ENCODE peak calls at places on chromosomes 2 and 18, in ten cellular contexts. E is CD4-positive, CD25-positive, alpha-beta regulatory T cell; J is activated effector memory CD4-positive, alpha-beta T cell treated with anti-CD3 and anti-CD28 coated beads, Interleukin-2, amount 50 U/mL, for 16 hours; V is activated gamma-delta T cell treated with Interleukin-2 at 50 U/mL for 16 hours; A is activated naive CD8-positive, alpha-beta T cell treated with anti-CD3 and anti-CD28 coated beads, Interleukin-2, amount 10 ng/mL, durations not matched to agents 7 days and 5 days; Q is IMR-90; O is Ammon's horn; G is astrocyte of the spinal cord; I is heart right ventricle; N is lower lobe of right lung. K is an unnamed sample.

GRCh38 chr2:164979113-164979512 is 23.8 kb upstream of the SLC38A11 start:
- DNase-seq in G (no peak), O (no peak), E (no peak), V (no peak), A (no peak), Q (no peak), J (no peak), N (no peak), I (no peak), K (no peak)

GRCh38 chr2:19796036-19796703 is 105.6 kb downstream of the TTC32 start:
- DNase-seq in O (no peak), Q (peak; percentile 45), J (no peak), V (no peak), G (peak; percentile 67), N (no peak), I (no peak), E (no peak), A (no peak), K (no peak)

GRCh38 chr2:13607139-13607538 is 890.4 kb downstream of the TRIB2 start:
- DNase-seq in G (no peak), N (no peak), E (no peak), A (no peak), Q (no peak), J (no peak), V (no peak), O (no peak), I (no peak), K (no peak)

GRCh38 chr2:44934024-44934423 is 7.5 kb upstream of the SIX3 start:
- DNase-seq in Q (no peak), V (no peak), A (no peak), I (no peak), E (no peak), N (no peak), G (no peak), O (no peak), J (peak; percentile 30), K (peak; percentile 67)

GRCh38 chr2:207819839-207820784 is 50.4 kb upstream of the FZD5 start:
- DNase-seq in A (no peak), E (no peak), J (peak; percentile 25), V (no peak), O (no peak), N (no peak), Q (no peak), G (no peak), I (no peak), K (no peak)

GRCh38 chr2:224448236-224448635 is 46.3 kb upstream of the FAM124B start:
- DNase-seq in A (no peak), O (no peak), I (no peak), N (no peak), E (no peak), Q (no peak), V (no peak), G (no peak), J (no peak), K (no peak)

GRCh38 chr2:192571636-192572035 is 376.9 kb upstream of the TMEFF2 start:
- DNase-seq in Q (no peak), V (no peak), A (no peak), O (peak; percentile 1), N (no peak), G (no peak), I (no peak), J (no peak), E (no peak), K (no peak)

GRCh38 chr18:63686871-63687270 is 15.9 kb upstream of the SERPINB11 start:
- DNase-seq in O (no peak), Q (no peak), G (no peak), N (no peak), J (no peak), A (no peak), I (no peak), V (no peak), E (no peak), K (no peak)

GRCh38 chr2:120631719-120632118 is 103.9 kb upstream of the GLI2 start:
- DNase-seq in V (no peak), O (no peak), E (no peak), I (no peak), Q (peak; percentile 11), A (no peak), N (no peak), G (no peak), J (no peak), K (no peak)

GRCh38 chr2:168203762-168204693 is 43.4 kb downstream of the STK39 start:
- DNase-seq in I (no peak), E (no peak), N (no peak), V (no peak), Q (no peak), J (no peak), G (no peak), O (no peak), A (no peak), K (no peak)

GRCh38 chr2:217902281-217903141 is 100.3 kb downstream of the TNS1 start:
- DNase-seq in E (no peak), I (peak; percentile 90), O (peak; percentile 50), V (no peak), J (no peak), A (peak; percentile 47), N (peak; percentile 88), Q (peak; percentile 88), G (peak; percentile 47), K (peak; percentile 89)

GRCh38 chr2:40251146-40251545 is 200.7 kb downstream of the SLC8A1 start:
- DNase-seq in J (no peak), E (no peak), Q (no peak), V (no peak), G (peak; percentile 48), A (no peak), N (no peak), O (no peak), I (no peak), K (no peak)

GRCh38 chr2:128589681-128590080 is 271.0 kb upstream of the HS6ST1 start:
- DNase-seq in O (no peak), I (no peak), A (no peak), E (no peak), J (no peak), G (no peak), V (no peak), Q (no peak), N (no peak), K (no peak)

GRCh38 chr2:212943351-212943750 is 208.1 kb downstream of the IKZF2 start:
- DNase-seq in A (no peak), G (no peak), V (no peak), Q (no peak), I (no peak), N (no peak), E (no peak), O (no peak), J (no peak), K (no peak)

GRCh38 chr2:202307690-202308089 is 42.1 kb downstream of the NOP58 start:
- DNase-seq in Q (no peak), V (no peak), G (no peak), E (no peak), N (no peak), O (no peak), I (no peak), J (no peak), A (no peak), K (no peak)

GRCh38 chr2:139369423-139370409 is 589.5 kb upstream of the NXPH2 start:
- DNase-seq in I (no peak), G (no peak), Q (no peak), N (no peak), V (no peak), J (no peak), O (no peak), E (no peak), A (no peak), K (no peak)

GRCh38 chr2:161915121-161915520 is 158.9 kb downstream of the DPP4 start:
- DNase-seq in I (no peak), G (no peak), V (no peak), E (no peak), J (no peak), A (no peak), O (no peak), Q (no peak), N (no peak), K (no peak)

GRCh38 chr2:203498161-203498560 is 36.9 kb downstream of the RAPH1 start:
- DNase-seq in A (no peak), V (no peak), E (no peak), N (no peak), I (no peak), G (peak; percentile 80), O (no peak), Q (peak; percentile 89), J (no peak), K (no peak)

GRCh38 chr2:238341536-238341935 is 21.2 kb downstream of the TRAF3IP1 start:
- DNase-seq in V (no peak), G (no peak), E (no peak), O (no peak), Q (no peak), J (no peak), A (no peak), I (no peak), N (no peak), K (no peak)

GRCh38 chr2:198717451-198717850 is 740.3 kb downstream of the SATB2 start:
- DNase-seq in I (no peak), Q (no peak), A (no peak), N (no peak), V (no peak), J (no peak), E (no peak), G (no peak), O (no peak), K (no peak)

GRCh38 chr2:9778012-9778411 is 65.3 kb upstream of the TAF1B start:
- DNase-seq in I (no peak), Q (no peak), N (peak; percentile 52), E (no peak), V (no peak), A (no peak), O (no peak), G (no peak), J (no peak), K (no peak)

GRCh38 chr18:9017170-9017899 is 85.2 kb upstream of the NDUFV2 start:
- DNase-seq in E (no peak), Q (peak; percentile 94), J (peak; percentile 89), A (peak; percentile 68), O (peak; percentile 63), V (peak; percentile 47), I (peak; percentile 59), N (peak; percentile 62), G (peak; percentile 97), K (peak; percentile 79)

K was measured in left lung.